ENCODE peak calls at places on chromosome 20, in seven cellular contexts. One of them, this sample, is unnamed.

GRCh38 chr20:16904751-16905150 is 156.6 kb downstream of the OTOR start:
- DNase-seq in HepG2: no peak
- DNase-seq in HCT116: no peak
- DNase-seq in GM12878: no peak
- DNase-seq in K562: no peak
- DNase-seq in SK-N-SH: no peak
- DNase-seq in H1: no peak
- DNase-seq in this sample: no peak

GRCh38 chr20:4026093-4026601 is 10.8 kb upstream of the RNF24 start:
- DNase-seq in HCT116: no peak
- DNase-seq in GM12878: no peak
- DNase-seq in K562: peak; percentile 59
- DNase-seq in H1: no peak
- DNase-seq in HepG2: peak; percentile 29
- DNase-seq in SK-N-SH: peak; percentile 54
- DNase-seq in this sample: no peak

GRCh38 chr20:41172296-41173140 is 35.2 kb downstream of the PLCG1 start:
- DNase-seq in K562: no peak
- DNase-seq in GM12878: no peak
- DNase-seq in SK-N-SH: no peak
- DNase-seq in H1: no peak
- DNase-seq in HepG2: no peak
- DNase-seq in HCT116: no peak
- DNase-seq in this sample: no peak

GRCh38 chr20:34084227-34084923 is 27.7 kb downstream of the EIF2S2 start:
- DNase-seq in GM12878: no peak
- DNase-seq in K562: no peak
- DNase-seq in HCT116: no peak
- DNase-seq in HepG2: no peak
- DNase-seq in SK-N-SH: no peak
- DNase-seq in H1: no peak
- DNase-seq in this sample: no peak

GRCh38 chr20:45975686-45976085 is 3.7 kb upstream of the ZNF335 start:
- DNase-seq in GM12878: no peak
- DNase-seq in K562: no peak
- DNase-seq in HCT116: no peak
- DNase-seq in H1: no peak
- DNase-seq in HepG2: no peak
- DNase-seq in SK-N-SH: no peak
- DNase-seq in this sample: no peak

GRCh38 chr20:4919047-4919704 is 82.1 kb downstream of the SLC23A2 start:
- DNase-seq in GM12878: no peak
- DNase-seq in HepG2: no peak
- DNase-seq in HCT116: no peak
- DNase-seq in K562: no peak
- DNase-seq in H1: no peak
- DNase-seq in SK-N-SH: no peak
- DNase-seq in this sample: no peak

GRCh38 chr20:16107172-16107870 is 465.9 kb downstream of the KIF16B start:
- DNase-seq in HCT116: no peak
- DNase-seq in GM12878: no peak
- DNase-seq in K562: no peak
- DNase-seq in SK-N-SH: peak; percentile 48
- DNase-seq in H1: no peak
- DNase-seq in HepG2: no peak
- DNase-seq in this sample: no peak

GRCh38 chr20:53834044-53834442 is 236.4 kb downstream of the BCAS1 start:
- DNase-seq in HepG2: no peak
- DNase-seq in GM12878: no peak
- DNase-seq in HCT116: no peak
- DNase-seq in SK-N-SH: no peak
- DNase-seq in H1: no peak
- DNase-seq in K562: no peak
- DNase-seq in this sample: no peak

GRCh38 chr20:51019598-51020592 is 3.0 kb downstream of the KCNG1 start:
- DNase-seq in GM12878: no peak
- DNase-seq in SK-N-SH: peak; percentile 83
- DNase-seq in HepG2: no peak
- DNase-seq in K562: no peak
- DNase-seq in H1: no peak
- DNase-seq in HCT116: no peak
- DNase-seq in this sample: no peak

GRCh38 chr20:11676618-11677289 is 240.9 kb upstream of the BTBD3 start:
- DNase-seq in SK-N-SH: peak; percentile 67
- DNase-seq in GM12878: no peak
- DNase-seq in H1: no peak
- DNase-seq in K562: peak; percentile 7
- DNase-seq in HepG2: peak; percentile 62
- DNase-seq in HCT116: peak; percentile 6
- DNase-seq in this sample: peak; percentile 8

GRCh38 chr20:17835240-17835940 is 133.2 kb downstream of the SNX5 start:
- DNase-seq in HepG2: no peak
- DNase-seq in HCT116: peak; percentile 55
- DNase-seq in SK-N-SH: no peak
- DNase-seq in K562: no peak
- DNase-seq in GM12878: no peak
- DNase-seq in H1: no peak
- DNase-seq in this sample: peak; percentile 51

GRCh38 chr20:2108987-2109386 is 7.4 kb downstream of the STK35 start:
- DNase-seq in K562: no peak
- DNase-seq in HCT116: peak; percentile 7
- DNase-seq in HepG2: peak; percentile 33
- DNase-seq in SK-N-SH: no peak
- DNase-seq in H1: no peak
- DNase-seq in GM12878: no peak
- DNase-seq in this sample: peak; percentile 45

GRCh38 chr20:24503352-24503931 is 34.0 kb downstream of the SYNDIG1 start:
- DNase-seq in GM12878: no peak
- DNase-seq in H1: no peak
- DNase-seq in HCT116: no peak
- DNase-seq in SK-N-SH: no peak
- DNase-seq in K562: no peak
- DNase-seq in HepG2: no peak
- DNase-seq in this sample: no peak

GRCh38 chr20:45341939-45342862 is 6.0 kb downstream of the SDC4 start:
- DNase-seq in GM12878: no peak
- DNase-seq in HepG2: peak; percentile 94
- DNase-seq in H1: no peak
- DNase-seq in K562: no peak
- DNase-seq in HCT116: no peak
- DNase-seq in SK-N-SH: peak; percentile 79
- DNase-seq in this sample: no peak

GRCh38 chr20:44541957-44542356 is 20.1 kb upstream of the SERINC3 start:
- DNase-seq in SK-N-SH: no peak
- DNase-seq in HCT116: no peak
- DNase-seq in K562: no peak
- DNase-seq in GM12878: no peak
- DNase-seq in HepG2: no peak
- DNase-seq in H1: no peak
- DNase-seq in this sample: no peak

DNA sequence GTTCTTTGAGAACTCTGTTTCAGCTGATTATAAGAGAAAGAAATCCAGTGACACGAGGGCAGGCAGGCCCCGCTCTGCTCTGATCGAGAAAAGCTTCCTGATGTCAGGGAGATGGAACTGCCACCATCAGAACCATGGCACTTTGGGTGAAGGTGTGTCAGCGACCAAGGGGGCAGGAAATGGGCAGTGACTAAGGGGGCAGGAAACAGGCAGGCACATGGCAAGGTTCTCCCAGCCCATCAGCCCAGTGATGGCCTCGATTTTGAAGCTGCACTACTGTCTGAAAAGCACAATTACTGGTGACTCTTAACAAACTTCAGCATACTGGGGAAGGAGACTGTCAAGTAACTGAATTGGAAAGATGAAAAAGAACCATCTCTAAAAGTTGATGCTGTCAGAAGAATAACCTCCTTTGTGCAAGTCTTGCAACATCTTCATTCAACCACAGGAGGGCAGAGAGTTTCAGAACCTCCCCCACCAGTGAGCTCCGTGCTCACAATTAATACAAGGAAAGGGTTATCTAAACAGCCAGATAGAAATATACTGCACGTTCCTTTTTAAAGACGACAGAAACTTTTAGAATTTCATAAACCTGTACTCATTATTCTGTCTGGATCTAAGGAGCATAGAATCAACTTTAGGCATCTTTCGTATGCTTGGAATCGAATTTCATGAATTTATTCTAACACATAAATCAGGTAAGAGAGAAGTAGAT is 39.1 kb downstream of the TMX4 start:
- DNase-seq in GM12878: no peak
- DNase-seq in HepG2: peak; percentile 79
- DNase-seq in H1: peak; percentile 1
- DNase-seq in SK-N-SH: peak; percentile 33
- DNase-seq in K562: peak; percentile 15
- DNase-seq in HCT116: peak; percentile 23
- DNase-seq in this sample: peak; percentile 17
- TF ChIP-seq CTCF in GM12878: peak; percentile 47
- TF ChIP-seq CTCF in HepG2: peak; percentile 76
- TF ChIP-seq CTCF in H1: peak; percentile 48
- TF ChIP-seq CTCF in SK-N-SH: peak; percentile 61
- TF ChIP-seq CTCF in K562: peak; percentile 33
- TF ChIP-seq CTCF in HCT116: peak; percentile 69
- TF ChIP-seq CTCF in this sample: peak; percentile 58

DNA sequence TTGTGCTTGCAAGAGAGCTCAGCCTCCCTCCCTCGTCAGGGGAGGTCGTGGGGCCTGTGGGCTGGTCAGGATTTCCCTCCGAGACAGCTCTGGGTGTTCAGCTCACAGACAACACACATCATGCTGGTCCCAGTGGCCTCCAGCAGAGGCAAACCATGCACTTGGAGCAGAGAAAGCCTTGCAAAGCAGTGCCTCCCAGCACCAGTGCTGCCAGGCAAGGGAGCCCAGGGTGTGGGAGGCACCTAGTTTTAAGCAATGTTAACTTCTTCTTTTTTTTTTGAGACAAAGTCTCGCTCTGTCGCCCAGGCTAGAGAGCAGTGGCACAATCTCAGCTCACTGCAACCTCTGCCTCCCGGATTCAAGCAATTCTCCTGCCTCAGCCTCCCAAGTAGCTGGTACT is 34.0 kb upstream of the INSM1 start:
- DNase-seq in SK-N-SH: no peak
- DNase-seq in HepG2: no peak
- DNase-seq in H1: no peak
- DNase-seq in GM12878: no peak
- DNase-seq in HCT116: no peak
- DNase-seq in K562: no peak
- DNase-seq in this sample: no peak
- TF ChIP-seq SIN3A in SK-N-SH: no peak
- TF ChIP-seq SIN3A in HepG2: no peak
- TF ChIP-seq SIN3A in H1: no peak
- TF ChIP-seq SIN3A in GM12878: no peak
- TF ChIP-seq SIN3A in HCT116: no peak
- TF ChIP-seq SIN3A in K562: no peak
- TF ChIP-seq SIN3A in this sample: no peak

GRCh38 chr20:56926501-56926900 is 297.4 kb downstream of the TFAP2C start:
- DNase-seq in HCT116: no peak
- DNase-seq in SK-N-SH: no peak
- DNase-seq in K562: no peak
- DNase-seq in HepG2: no peak
- DNase-seq in H1: no peak
- DNase-seq in GM12878: no peak
- DNase-seq in this sample: no peak

GRCh38 chr20:56928007-56928406 is 298.9 kb downstream of the TFAP2C start:
- DNase-seq in H1: no peak
- DNase-seq in SK-N-SH: no peak
- DNase-seq in K562: no peak
- DNase-seq in HCT116: no peak
- DNase-seq in GM12878: no peak
- DNase-seq in HepG2: no peak
- DNase-seq in this sample: no peak

GRCh38 chr20:56933331-56933698 is 304.2 kb downstream of the TFAP2C start:
- DNase-seq in K562: no peak
- DNase-seq in H1: no peak
- DNase-seq in SK-N-SH: no peak
- DNase-seq in GM12878: no peak
- DNase-seq in HepG2: no peak
- DNase-seq in HCT116: no peak
- DNase-seq in this sample: no peak

GRCh38 chr20:56932575-56933330 is 303.6 kb downstream of the TFAP2C start:
- DNase-seq in K562: no peak
- DNase-seq in SK-N-SH: no peak
- DNase-seq in GM12878: no peak
- DNase-seq in HCT116: no peak
- DNase-seq in HepG2: no peak
- DNase-seq in H1: no peak
- DNase-seq in this sample: no peak

DNA sequence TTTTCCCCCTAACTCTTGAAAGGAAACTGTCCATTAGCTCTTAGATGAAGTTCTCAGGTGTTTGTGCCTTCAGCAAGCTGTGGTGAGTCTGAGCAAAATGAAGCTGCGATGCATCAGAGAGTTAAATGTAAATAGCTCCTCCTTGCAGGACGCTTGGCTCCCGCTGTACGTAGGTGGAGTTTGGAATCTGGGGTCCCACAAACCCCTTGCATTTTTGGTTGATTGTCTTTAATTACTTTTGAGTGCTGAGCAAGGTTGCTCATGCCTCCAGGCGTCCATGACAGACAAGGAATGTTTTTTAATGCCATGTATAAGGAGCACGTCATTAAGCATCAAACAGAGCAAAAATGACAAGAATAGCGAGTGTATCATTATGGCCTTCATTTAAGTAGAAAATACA is 300.5 kb downstream of the TFAP2C start:
- DNase-seq in H1: peak; percentile 23
- DNase-seq in HCT116: no peak
- DNase-seq in HepG2: no peak
- DNase-seq in GM12878: no peak
- DNase-seq in SK-N-SH: no peak
- DNase-seq in K562: no peak
- DNase-seq in this sample: no peak
- H3K27ac ChIP-seq in H1: no peak overlapping the region
- H3K27ac ChIP-seq in HCT116: no peak overlapping the region
- H3K27ac ChIP-seq in HepG2: no peak overlapping the region
- H3K27ac ChIP-seq in GM12878: no peak overlapping the region
- H3K27ac ChIP-seq in SK-N-SH: no peak overlapping the region
- H3K27ac ChIP-seq in K562: no peak overlapping the region
- H3K27ac ChIP-seq in this sample: no peak overlapping the region

GRCh38 chr20:61285691-61286090 is 33.6 kb downstream of the CDH4 start:
- DNase-seq in H1: no peak
- DNase-seq in SK-N-SH: no peak
- DNase-seq in HepG2: no peak
- DNase-seq in HCT116: no peak
- DNase-seq in GM12878: no peak
- DNase-seq in K562: no peak
- DNase-seq in this sample: no peak

GRCh38 chr20:61281286-61281795 is 29.3 kb downstream of the CDH4 start:
- DNase-seq in HCT116: no peak
- DNase-seq in GM12878: no peak
- DNase-seq in H1: no peak
- DNase-seq in K562: no peak
- DNase-seq in HepG2: no peak
- DNase-seq in SK-N-SH: no peak
- DNase-seq in this sample: no peak

GRCh38 chr20:61285152-61285645 is 33.1 kb downstream of the CDH4 start:
- DNase-seq in K562: no peak
- DNase-seq in HCT116: no peak
- DNase-seq in HepG2: no peak
- DNase-seq in SK-N-SH: no peak
- DNase-seq in GM12878: no peak
- DNase-seq in H1: no peak
- DNase-seq in this sample: no peak

GRCh38 chr20:61287583-61287982 is 35.5 kb downstream of the CDH4 start:
- DNase-seq in GM12878: no peak
- DNase-seq in SK-N-SH: no peak
- DNase-seq in K562: no peak
- DNase-seq in HepG2: no peak
- DNase-seq in H1: no peak
- DNase-seq in HCT116: no peak
- DNase-seq in this sample: no peak

GRCh38 chr20:61284752-61285151 is 32.7 kb downstream of the CDH4 start:
- DNase-seq in HepG2: no peak
- DNase-seq in K562: no peak
- DNase-seq in GM12878: no peak
- DNase-seq in SK-N-SH: no peak
- DNase-seq in H1: no peak
- DNase-seq in HCT116: no peak
- DNase-seq in this sample: no peak
- TF ChIP-seq CTCF in HepG2: no peak
- TF ChIP-seq CTCF in K562: no peak
- TF ChIP-seq CTCF in GM12878: no peak
- TF ChIP-seq CTCF in SK-N-SH: no peak
- TF ChIP-seq CTCF in H1: no peak
- TF ChIP-seq CTCF in HCT116: no peak
- TF ChIP-seq CTCF in this sample: no peak